ENCODE peak calls at places on chromosomes 6 and 20, in four cellular contexts. I is choroid plexus epithelial cell, R is adrenal gland, F is mucosa of descending colon. B is an unnamed sample.

GRCh38 chr6:157670466-157671186 is 152.4 kb upstream of the SNX9 start:
- DNase-seq in I (no peak), R (no peak), F (no peak), B (peak; percentile 32)

GRCh38 chr6:106693343-106693742 is 64.0 kb downstream of the QRSL1 start:
- DNase-seq in I (no peak), R (no peak), F (no peak), B (no peak)

GRCh38 chr6:119647309-119647708 is 297.7 kb upstream of the MAN1A1 start:
- DNase-seq in I (peak; percentile 4), R (no peak), F (no peak), B (peak; percentile 63)

GRCh38 chr20:44745560-44746366 is at the start of gene KCNK15:
- DNase-seq in I (peak; percentile 20), R (no peak), F (peak; percentile 54), B (no peak)

GRCh38 chr6:109465772-109466171 is 10.2 kb upstream of the MICAL1 start:
- DNase-seq in I (no peak), R (peak; percentile 76), F (no peak), B (no peak)

GRCh38 chr6:129748901-129749748 is 39.1 kb upstream of the ARHGAP18 start:
- DNase-seq in I (peak; percentile 46), R (no peak), F (no peak), B (peak; percentile 52)

GRCh38 chr6:139409026-139409425 is 34.6 kb upstream of the CITED2 start:
- DNase-seq in I (peak; percentile 82), R (no peak), F (no peak), B (peak; percentile 89)

GRCh38 chr6:112040933-112041332 is 13.0 kb upstream of the CCN6 start:
- DNase-seq in I (no peak), R (no peak), F (no peak), B (no peak)

GRCh38 chr6:89351632-89352328 is 742 bp downstream of the UBE2J1 start:
- DNase-seq in I (peak; percentile 20), R (no peak), F (no peak), B (peak; percentile 17)

GRCh38 chr6:79421707-79422484 is 115.3 kb downstream of the LCA5 start:
- DNase-seq in I (peak; percentile 98), R (peak; percentile 79), F (no peak), B (peak; percentile 91)

GRCh38 chr20:8143474-8143873 is 11.4 kb downstream of the PLCB1 start:
- DNase-seq in I (no peak), R (no peak), F (no peak), B (no peak)

GRCh38 chr6:117404548-117404947 is 21.2 kb downstream of the ROS1 start:
- DNase-seq in I (peak; percentile 48), R (no peak), F (no peak), B (no peak)

GRCh38 chr6:169224716-169225115 is 28.9 kb downstream of the THBS2 start:
- DNase-seq in I (no peak), R (peak; percentile 37), F (no peak), B (no peak)

GRCh38 chr20:50260480-50261221 is 70.0 kb downstream of the CEBPB start:
- DNase-seq in I (no peak), R (no peak), F (peak; percentile 30), B (no peak)

GRCh38 chr6:125804264-125804663 is 13.5 kb downstream of the NCOA7 start:
- DNase-seq in I (no peak), R (no peak), F (no peak), B (no peak)

GRCh38 chr6:132669690-132670291 is 10.8 kb upstream of the TAAR1 start:
- DNase-seq in I (peak; percentile 72), R (no peak), F (no peak), B (peak; percentile 61)

GRCh38 chr20:23007886-23008285 is 27.2 kb upstream of the SSTR4 start:
- DNase-seq in I (no peak), R (no peak), F (no peak), B (no peak)

DNA sequence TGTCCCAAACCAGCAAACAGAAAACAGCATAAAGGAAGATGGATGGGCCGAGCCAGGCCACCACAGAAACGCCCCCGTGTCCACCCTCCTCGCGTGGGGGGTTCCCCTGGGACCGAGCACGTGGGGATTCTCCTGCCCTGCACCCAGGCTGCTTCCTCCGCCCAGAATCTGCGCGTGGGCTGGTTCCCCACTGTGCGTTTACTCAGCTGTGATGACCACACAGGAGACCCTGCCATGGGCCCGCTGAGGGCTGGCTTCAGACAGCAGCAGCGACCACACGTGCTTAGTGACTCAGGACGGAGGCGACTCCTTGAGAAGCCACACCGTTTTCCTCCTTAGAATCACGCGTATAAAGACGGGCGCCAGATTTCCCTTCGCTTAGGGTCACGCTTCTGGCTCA is 63.9 kb upstream of the PDE10A start:
- DNase-seq in I (peak; percentile 64), R (no peak), F (no peak), B (peak; percentile 18)
- TF ChIP-seq CTCF in I (no peak), R (no peak), F (no peak), B (no peak)

GRCh38 chr6:156423075-156423474 is 354.1 kb upstream of the ARID1B start:
- DNase-seq in I (peak; percentile 59), R (no peak), F (no peak), B (no peak)
- H3K4me3 ChIP-seq in I (no peak overlapping the region), R (no peak overlapping the region), F (no peak overlapping the region), B (no peak overlapping the region)

GRCh38 chr6:22530506-22530905 is 38.9 kb upstream of the HDGFL1 start:
- DNase-seq in I (peak; percentile 23), R (no peak), F (no peak), B (no peak)
- TF ChIP-seq CTCF in I (no peak), R (no peak), F (no peak), B (no peak)

DNA sequence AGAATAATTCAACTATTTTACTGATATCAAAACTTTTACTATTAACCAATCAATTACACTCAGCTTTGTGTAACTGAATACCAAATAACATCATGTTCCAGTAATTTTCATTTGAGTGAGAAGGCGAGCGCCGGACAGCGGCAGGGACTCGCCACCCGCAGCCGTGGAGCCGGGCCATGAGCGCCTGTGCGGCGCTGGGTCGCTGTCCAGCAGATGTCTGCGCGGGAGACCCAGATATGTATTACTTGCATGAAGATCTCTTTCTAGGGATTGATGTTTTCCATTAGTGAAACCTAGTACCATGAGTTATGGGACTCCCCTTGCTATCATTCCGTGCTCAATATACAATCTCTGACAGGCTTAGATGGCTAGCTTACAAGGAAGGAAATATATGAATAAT is 245.1 kb upstream of the PRSS16 start:
- DNase-seq in I (no peak), R (no peak), F (no peak), B (no peak)
- H3K4me3 ChIP-seq in I (no peak overlapping the region), R (no peak overlapping the region), F (no peak overlapping the region), B (no peak overlapping the region)